ENCODE peak calls at places on chromosome 22, in five cellular contexts. Q is NCI-H69, U is HS-5, P is germinal center, F is kidney tubule cell. V is an unnamed sample.

GRCh38 chr22:50221410-50222300 is 20.8 kb downstream of the SELENOO start:
- DNase-seq in P (no peak), U (no peak), F (no peak), Q (no peak), V (peak)

GRCh38 chr22:40326905-40327735 is 19.2 kb upstream of the ADSL start:
- DNase-seq in Q (peak), F (peak), P (no peak), U (no peak), V (no peak)

GRCh38 chr22:36028646-36029405 is at the start of gene RBFOX2:
- DNase-seq in Q (peak), P (peak), F (peak), U (peak), V (peak)

GRCh38 chr22:30605449-30606110 is 1.4 kb upstream of the TCN2 start:
- DNase-seq in U (no peak), P (peak), F (peak), Q (peak), V (peak)

GRCh38 chr22:30822216-30823014 is 127.7 kb downstream of the OSBP2 start:
- DNase-seq in P (no peak), U (no peak), F (no peak), Q (peak), V (peak)

GRCh38 chr22:48693377-48694135 is 1134.1 kb downstream of the BRD1 start:
- DNase-seq in P (no peak), F (no peak), U (no peak), Q (no peak), V (no peak)

GRCh38 chr22:35638408-35638807 is 9.8 kb upstream of the APOL6 start:
- DNase-seq in F (no peak), Q (no peak), U (no peak), P (no peak), V (no peak)

GRCh38 chr22:41904450-41905410 is 10.1 kb downstream of the SHISA8 start:
- DNase-seq in F (no peak), U (no peak), P (no peak), Q (no peak), V (no peak)

GRCh38 chr22:50008151-50009040 is 4.2 kb downstream of the IL17REL start:
- DNase-seq in P (no peak), U (no peak), F (no peak), Q (peak), V (peak)

GRCh38 chr22:19843857-19844422 is 10.7 kb downstream of the GNB1L start:
- DNase-seq in P (no peak), Q (no peak), U (no peak), F (no peak), V (no peak)

GRCh38 chr22:48959496-48959895 is 868.2 kb downstream of the BRD1 start:
- DNase-seq in P (no peak), F (no peak), Q (no peak), U (no peak), V (no peak)

GRCh38 chr22:19448739-19449421 is 1.4 kb upstream of the C22orf39 start:
- DNase-seq in U (no peak), F (no peak), P (no peak), Q (no peak), V (peak)

V was measured in DMS53.